ENCODE peak calls at places on chromosome 20, in five cellular contexts. L is fibroblast of mammary gland, G is cardiac muscle cell, K is GM20000, M is cardiac fibroblast. I is an unnamed sample.

GRCh38 chr20:9032758-9033157 is 36.1 kb upstream of the PLCB4 start:
- DNase-seq in L (no peak), G (no peak), K (no peak), M (no peak), I (no peak)

GRCh38 chr20:12083269-12083668 is 165.6 kb downstream of the BTBD3 start:
- DNase-seq in L (no peak), G (no peak), K (no peak), M (no peak), I (no peak)

GRCh38 chr20:40682104-40683045 is 6.7 kb downstream of the MAFB start:
- DNase-seq in L (no peak), G (peak), K (no peak), M (peak), I (no peak)

GRCh38 chr20:42435230-42435629 is 754.5 kb downstream of the PTPRT start:
- DNase-seq in L (no peak), G (no peak), K (peak), M (no peak), I (no peak)

GRCh38 chr20:8803065-8803464 is 265.8 kb upstream of the PLCB4 start:
- DNase-seq in L (no peak), G (peak), K (no peak), M (peak), I (no peak)

GRCh38 chr20:52746190-52746589 is 226.0 kb upstream of the TSHZ2 start:
- DNase-seq in L (no peak), G (peak), K (no peak), M (peak), I (no peak)

GRCh38 chr20:47656313-47656712 is 129.0 kb downstream of the SULF2 start:
- DNase-seq in L (no peak), G (no peak), K (no peak), M (no peak), I (no peak)

GRCh38 chr20:51529027-51529749 is 13.3 kb downstream of the NFATC2 start:
- DNase-seq in L (peak), G (peak), K (no peak), M (peak), I (peak)

GRCh38 chr20:33370296-33370695 is 31.0 kb downstream of the CDK5RAP1 start:
- DNase-seq in L (peak), G (no peak), K (peak), M (no peak), I (peak)

GRCh38 chr20:50192364-50193168 is 1.9 kb downstream of the CEBPB start:
- DNase-seq in L (peak), G (peak), K (peak), M (peak), I (peak)

GRCh38 chr20:3751664-3752385 is 15.7 kb downstream of the ADISSP start:
- DNase-seq in L (no peak), G (no peak), K (peak), M (peak), I (peak)

DNA sequence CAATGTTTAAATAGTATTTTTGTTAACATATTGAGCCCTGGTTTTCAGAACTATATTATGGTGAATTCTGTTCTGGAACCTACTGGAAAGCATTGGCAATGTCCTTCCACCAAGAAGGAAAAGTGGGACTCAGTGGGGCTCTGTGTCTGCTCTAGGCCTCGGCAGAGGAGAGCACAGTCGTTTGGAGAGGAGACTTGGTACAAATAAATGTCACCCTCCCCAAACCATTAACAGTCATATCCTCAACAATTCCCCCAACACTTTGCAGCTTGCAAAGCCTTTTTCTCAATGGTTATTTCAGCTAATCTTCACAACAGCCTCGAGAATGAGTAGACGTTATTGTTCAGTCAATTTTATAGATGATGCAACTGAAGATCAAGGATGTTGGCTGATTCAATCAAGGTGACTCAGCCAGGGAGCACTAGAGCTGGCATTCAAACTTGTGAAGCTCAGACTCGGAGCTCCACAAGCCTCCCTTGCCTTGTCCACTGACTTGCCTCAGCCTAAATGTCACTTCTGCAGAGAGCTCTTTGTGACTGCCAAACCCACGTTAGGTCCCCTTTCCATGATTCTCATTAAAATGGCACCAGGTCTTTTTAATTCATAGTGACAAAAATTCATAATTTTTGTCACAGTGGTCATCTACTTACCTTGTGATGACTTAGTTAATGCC is 60.6 kb downstream of the TOX2 start:
- DNase-seq in L (peak), G (peak), K (no peak), M (peak), I (peak)
- TF ChIP-seq CTCF in L (no peak), G (no peak), K (no peak), M (no peak), I (no peak)

GRCh38 chr20:56964886-56965285 is 301.6 kb downstream of the BMP7 start:
- DNase-seq in L (no peak), G (no peak), K (no peak), M (no peak), I (no peak)
- TF ChIP-seq CTCF in L (no peak), G (no peak), K (no peak), M (no peak), I (no peak)

GRCh38 chr20:63223121-63223825 is 7.3 kb upstream of the YTHDF1 start:
- DNase-seq in L (peak), G (peak), K (peak), M (peak), I (peak)

GRCh38 chr20:63225082-63225454 is 9.1 kb upstream of the YTHDF1 start:
- DNase-seq in L (no peak), G (no peak), K (no peak), M (no peak), I (no peak)

GRCh38 chr20:63223826-63224207 is 7.9 kb upstream of the YTHDF1 start:
- DNase-seq in L (no peak), G (no peak), K (no peak), M (no peak), I (no peak)

GRCh38 chr20:63226020-63226943 is 9.4 kb upstream of the BIRC7 start:
- DNase-seq in L (no peak), G (no peak), K (no peak), M (no peak), I (no peak)

GRCh38 chr20:63224272-63225081 is 8.5 kb upstream of the YTHDF1 start:
- DNase-seq in L (peak), G (peak), K (no peak), M (peak), I (no peak)
- TF ChIP-seq CTCF in L (peak), G (peak), K (no peak), M (peak), I (no peak)

GRCh38 chr20:1901704-1902103 is 6.5 kb downstream of the SIRPA start:
- DNase-seq in L (no peak), G (no peak), K (no peak), M (no peak), I (no peak)

GRCh38 chr20:1899169-1899525 is 3.9 kb downstream of the SIRPA start:
- DNase-seq in L (no peak), G (no peak), K (no peak), M (no peak), I (no peak)

GRCh38 chr20:1902188-1902587 is 7.0 kb downstream of the SIRPA start:
- DNase-seq in L (no peak), G (no peak), K (no peak), M (no peak), I (no peak)

GRCh38 chr20:1898496-1899168 is 3.4 kb downstream of the SIRPA start:
- DNase-seq in L (no peak), G (peak), K (peak), M (no peak), I (no peak)

GRCh38 chr20:1900321-1900791 is 5.1 kb downstream of the SIRPA start:
- DNase-seq in L (peak), G (peak), K (peak), M (peak), I (peak)
- TF ChIP-seq CTCF in L (peak), G (peak), K (peak), M (peak), I (peak)

DNA sequence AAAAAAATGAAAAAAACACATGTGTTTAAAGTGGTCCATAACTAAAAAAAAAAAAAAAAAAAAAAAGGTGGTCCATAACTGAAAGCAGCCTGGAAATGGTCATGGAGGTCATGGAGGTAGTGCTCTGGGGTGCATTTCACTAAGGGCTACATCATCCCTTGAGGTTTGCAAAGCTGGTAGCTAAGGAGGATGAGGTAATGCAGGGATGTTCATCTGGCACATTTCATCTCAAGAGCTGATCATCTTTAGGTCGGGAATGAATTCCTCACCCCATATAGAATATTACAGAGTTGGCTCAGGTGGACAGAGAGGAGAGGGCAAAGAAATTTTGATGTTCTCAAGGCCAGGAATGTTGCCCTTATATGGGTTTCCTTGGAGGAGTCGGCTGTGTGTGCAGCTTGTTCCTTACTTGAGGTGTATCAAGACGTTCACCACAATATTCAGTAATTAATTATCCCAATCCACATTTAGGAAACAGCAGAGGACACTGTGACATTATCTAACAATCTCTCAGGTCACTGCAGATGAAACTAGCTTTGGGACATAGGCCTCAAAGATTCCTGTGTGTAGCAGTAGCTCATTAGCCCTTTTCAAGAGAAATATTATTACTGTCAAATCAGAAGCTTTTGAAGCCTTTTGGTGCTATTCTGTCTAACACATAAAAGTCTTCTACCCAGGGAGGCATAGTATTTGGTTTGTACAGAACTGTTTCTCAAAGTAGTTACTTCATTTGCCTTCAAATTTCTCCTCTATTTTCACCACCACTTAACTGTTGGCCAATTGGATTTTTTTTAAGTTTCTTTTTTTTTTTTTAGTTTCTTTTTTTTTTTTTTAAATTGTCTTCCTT is 46.8 kb downstream of the CYP24A1 start:
- DNase-seq in L (no peak), G (no peak), K (no peak), M (no peak), I (no peak)
- TF ChIP-seq CTCF in L (no peak), G (no peak), K (no peak), M (no peak), I (no peak)

DNA sequence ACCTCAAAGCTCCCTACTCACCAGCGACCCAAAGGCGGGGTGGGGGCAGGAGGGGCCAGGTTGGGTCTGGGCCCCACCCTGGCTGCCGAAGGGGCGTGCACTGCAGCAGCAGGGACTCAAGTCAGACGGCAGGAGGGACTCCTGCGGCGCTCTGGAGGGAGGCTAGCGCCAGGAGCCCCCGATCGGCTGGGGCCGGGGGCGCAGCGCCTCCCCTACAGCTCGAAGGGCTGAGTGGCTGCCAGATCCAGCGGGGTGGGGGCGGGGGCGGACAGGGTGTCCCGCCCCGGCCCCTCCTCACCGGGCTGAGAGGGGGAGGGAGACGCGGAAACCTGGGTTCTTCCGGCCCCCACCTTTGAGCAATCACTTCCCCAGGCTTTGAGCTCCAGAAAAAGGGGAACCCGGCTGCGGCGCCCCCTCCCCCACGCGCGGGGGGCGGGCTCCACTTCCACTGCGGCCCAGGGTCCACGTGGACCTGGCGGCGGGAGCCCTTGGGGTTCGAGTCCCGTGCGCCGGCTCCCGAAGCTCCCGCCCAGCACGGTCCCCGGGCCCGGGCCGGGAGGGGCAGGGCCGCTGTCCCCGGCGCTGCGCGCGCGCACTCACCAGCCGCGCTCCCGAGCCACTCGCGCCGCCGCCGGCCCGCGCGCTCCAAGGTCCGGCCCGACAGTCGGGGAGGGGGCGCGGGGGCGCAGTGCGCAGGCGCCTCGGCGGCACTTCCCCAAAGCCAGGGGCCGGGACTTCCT is at the start of gene RGS19:
- DNase-seq in L (peak), G (peak), K (peak), M (peak), I (peak)
- TF ChIP-seq CTCF in L (no peak), G (no peak), K (no peak), M (no peak), I (peak)

DNA sequence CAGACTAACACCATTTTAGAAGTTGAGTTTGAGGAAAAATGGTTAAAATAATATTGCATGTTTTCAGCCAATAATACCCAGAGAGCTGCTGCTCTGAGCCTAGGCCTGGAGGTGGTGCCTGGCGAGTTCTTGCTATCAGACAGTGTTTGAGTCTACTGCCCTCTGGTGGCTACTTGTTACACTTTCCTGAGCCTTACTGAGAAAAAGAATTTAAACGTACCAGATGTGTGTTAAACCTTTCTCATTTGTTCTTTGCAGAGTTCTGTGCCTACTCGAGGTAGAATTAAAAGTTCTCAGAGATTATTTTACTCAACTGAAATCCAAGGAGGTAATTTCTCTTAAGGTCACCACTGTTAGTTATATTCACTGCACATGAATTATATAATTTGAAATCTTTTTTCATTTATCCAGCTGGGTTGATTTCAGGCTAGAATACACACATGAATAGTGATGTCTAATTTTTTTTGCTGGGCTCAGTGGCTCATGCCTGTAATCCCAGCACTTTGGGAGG is 38.2 kb downstream of the SHLD1 start:
- DNase-seq in L (peak), G (peak), K (peak), M (peak), I (peak)
- TF ChIP-seq CTCF in L (peak), G (peak), K (peak), M (peak), I (peak)

GRCh38 chr20:39289316-39289715 is 327.2 kb downstream of the DHX35 start:
- DNase-seq in L (no peak), G (no peak), K (peak), M (no peak), I (peak)
- TF ChIP-seq CTCF in L (peak), G (no peak), K (peak), M (no peak), I (peak)

GRCh38 chr20:38985060-38985459 is 22.9 kb downstream of the DHX35 start:
- DNase-seq in L (peak), G (no peak), K (no peak), M (no peak), I (no peak)
- TF ChIP-seq CTCF in L (no peak), G (no peak), K (no peak), M (no peak), I (no peak)

GRCh38 chr20:56995635-56996075 is 270.8 kb downstream of the BMP7 start:
- DNase-seq in L (peak), G (peak), K (peak), M (no peak), I (peak)
- TF ChIP-seq CTCF in L (peak), G (peak), K (peak), M (no peak), I (peak)

I was measured in activated CD8-positive, alpha-beta T cell treated with anti-CD3 and anti-CD28 coated beads for 36 hours.